ENCODE peak calls at places on chromosome 20, in six cellular contexts. U is lung, P is natural killer cell, B is omental fat pad, S is mesothelial cell of epicardium, G is astrocyte of the spinal cord. M is an unnamed sample.

GRCh38 chr20:56440346-56441007 is 27.9 kb upstream of the RTF2 start:
- DNase-seq in U (no peak), P (peak), B (no peak), S (peak), G (peak), M (no peak)

GRCh38 chr20:3663858-3664257 is 659 bp upstream of the GFRA4 start:
- DNase-seq in U (no peak), P (no peak), B (no peak), S (no peak), G (no peak), M (no peak)

GRCh38 chr20:544153-544725 is 649 bp upstream of the CSNK2A1 start:
- DNase-seq in U (no peak), P (no peak), B (no peak), S (no peak), G (no peak), M (no peak)

GRCh38 chr20:38387953-38388352 is 41.7 kb downstream of the LBP start:
- DNase-seq in U (no peak), P (no peak), B (no peak), S (no peak), G (no peak), M (no peak)

GRCh38 chr20:44532981-44533331 is 11.1 kb upstream of the SERINC3 start:
- DNase-seq in U (no peak), P (no peak), B (no peak), S (no peak), G (no peak), M (no peak)

GRCh38 chr20:6122873-6123649 is at the start of gene FERMT1:
- DNase-seq in U (peak), P (no peak), B (no peak), S (peak), G (peak), M (peak)

GRCh38 chr20:19572031-19572430 is 186.0 kb upstream of the RIN2 start:
- DNase-seq in U (no peak), P (no peak), B (no peak), S (no peak), G (no peak), M (no peak)

GRCh38 chr20:17558154-17558940 is 11.5 kb upstream of the DSTN start:
- DNase-seq in U (peak), P (no peak), B (no peak), S (no peak), G (peak), M (no peak)

GRCh38 chr20:60062431-60063336 is 104.5 kb downstream of the CDH26 start:
- DNase-seq in U (no peak), P (no peak), B (no peak), S (no peak), G (peak), M (no peak)

GRCh38 chr20:61405007-61405406 is 152.9 kb downstream of the CDH4 start:
- DNase-seq in U (no peak), P (no peak), B (no peak), S (no peak), G (no peak), M (no peak)

GRCh38 chr20:31678389-31679356 is 41.0 kb downstream of the COX4I2 start:
- DNase-seq in U (no peak), P (no peak), B (no peak), S (no peak), G (no peak), M (no peak)

GRCh38 chr20:44973053-44973452 is 6.7 kb downstream of the STK4 start:
- DNase-seq in U (no peak), P (no peak), B (no peak), S (no peak), G (peak), M (no peak)

GRCh38 chr20:2135018-2135417 is 33.4 kb downstream of the STK35 start:
- DNase-seq in U (no peak), P (no peak), B (no peak), S (no peak), G (no peak), M (no peak)

GRCh38 chr20:47067776-47068175 is 173.1 kb downstream of the EYA2 start:
- DNase-seq in U (no peak), P (no peak), B (no peak), S (no peak), G (no peak), M (no peak)

GRCh38 chr20:56003111-56003800 is 2.1 kb downstream of the CBLN4 start:
- DNase-seq in U (no peak), P (no peak), B (no peak), S (no peak), G (no peak), M (no peak)

GRCh38 chr20:23391707-23392310 is 29.5 kb downstream of the NAPB start:
- DNase-seq in U (no peak), P (no peak), B (no peak), S (no peak), G (no peak), M (no peak)

GRCh38 chr20:1928782-1929181 is 33.6 kb downstream of the SIRPA start:
- DNase-seq in U (no peak), P (no peak), B (no peak), S (no peak), G (no peak), M (no peak)

GRCh38 chr20:49132995-49133451 is 55.1 kb downstream of the STAU1 start:
- DNase-seq in U (no peak), P (no peak), B (no peak), S (no peak), G (peak), M (no peak)

GRCh38 chr20:2114990-2115681 is 13.5 kb downstream of the STK35 start:
- DNase-seq in U (no peak), P (no peak), B (no peak), S (no peak), G (no peak), M (no peak)

GRCh38 chr20:44858959-44859358 is 26.5 kb upstream of the YWHAB start:
- DNase-seq in U (no peak), P (no peak), B (no peak), S (no peak), G (no peak), M (no peak)

GRCh38 chr20:58839991-58840747 is 10.5 kb downstream of the GNAS-AS1 start:
- DNase-seq in U (no peak), P (no peak), B (no peak), S (no peak), G (no peak), M (no peak)

GRCh38 chr20:17654649-17655285 is 27.3 kb downstream of the RRBP1 start:
- DNase-seq in U (no peak), P (no peak), B (no peak), S (peak), G (peak), M (no peak)

GRCh38 chr20:3692706-3693294 is 11.0 kb upstream of the ADAM33 start:
- DNase-seq in U (no peak), P (no peak), B (no peak), S (no peak), G (no peak), M (no peak)

GRCh38 chr20:46801003-46801702 is 91.7 kb downstream of the SLC2A10 start:
- DNase-seq in U (no peak), P (no peak), B (no peak), S (no peak), G (no peak), M (no peak)

GRCh38 chr20:24987873-24988835 is 4.4 kb downstream of the APMAP start:
- DNase-seq in U (no peak), P (no peak), B (no peak), S (peak), G (no peak), M (peak)

GRCh38 chr20:39909447-39909846 is 779.6 kb downstream of the MAFB start:
- DNase-seq in U (peak), P (no peak), B (no peak), S (no peak), G (no peak), M (no peak)

GRCh38 chr20:33656783-33657703 is 5.1 kb upstream of the C20orf144 start:
- DNase-seq in U (no peak), P (no peak), B (no peak), S (no peak), G (no peak), M (no peak)

GRCh38 chr20:5481872-5482271 is 165.1 kb upstream of the PROKR2 start:
- DNase-seq in U (no peak), P (no peak), B (no peak), S (no peak), G (no peak), M (no peak)

GRCh38 chr20:60467078-60467477 is 508.9 kb downstream of the CDH26 start:
- DNase-seq in U (no peak), P (no peak), B (no peak), S (no peak), G (no peak), M (no peak)

GRCh38 chr20:38725959-38726848 is 1.9 kb downstream of the SLC32A1 start:
- DNase-seq in U (no peak), P (peak), B (no peak), S (peak), G (no peak), M (no peak)

DNA sequence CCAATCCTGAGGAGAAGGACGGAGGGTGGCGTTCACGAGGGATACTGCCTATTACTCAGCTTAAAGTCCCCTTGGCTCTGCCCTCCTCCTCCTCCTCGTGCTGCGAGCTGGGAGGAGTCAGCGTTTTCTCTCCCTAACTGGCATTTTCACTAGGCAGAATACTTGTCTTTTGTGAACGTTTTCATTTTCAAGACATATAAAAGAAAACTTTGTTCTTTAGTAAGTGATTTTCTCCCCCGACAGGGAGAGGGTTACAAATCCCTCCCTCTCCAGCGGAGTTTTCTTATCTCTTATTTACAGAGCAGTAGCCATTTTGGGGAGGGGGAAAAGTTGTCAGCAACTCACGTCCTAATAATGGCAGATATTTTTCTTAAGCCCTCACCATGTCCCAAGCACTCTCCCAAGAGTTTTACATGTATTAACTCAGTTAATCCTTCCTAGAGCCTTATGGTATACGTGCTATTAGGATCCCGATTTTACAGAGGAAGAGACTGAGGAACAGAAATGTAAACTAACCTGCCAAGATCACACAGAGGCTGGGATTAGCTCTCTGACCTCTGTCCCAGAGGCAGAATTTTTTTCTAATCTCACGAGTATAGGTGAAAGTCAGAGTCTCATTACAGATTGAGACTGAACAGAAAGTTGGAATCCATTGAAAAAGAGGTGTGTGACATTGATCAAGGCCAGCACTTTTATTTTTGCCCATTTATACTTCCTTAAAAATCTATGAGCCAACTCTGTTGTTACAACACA is 30.0 kb upstream of the ZNF217 start:
- DNase-seq in U (peak), P (no peak), B (peak), S (peak), G (peak), M (no peak)
- TF ChIP-seq CTCF in U (no peak), P (no peak), B (no peak), S (no peak), G (no peak), M (no peak)

DNA sequence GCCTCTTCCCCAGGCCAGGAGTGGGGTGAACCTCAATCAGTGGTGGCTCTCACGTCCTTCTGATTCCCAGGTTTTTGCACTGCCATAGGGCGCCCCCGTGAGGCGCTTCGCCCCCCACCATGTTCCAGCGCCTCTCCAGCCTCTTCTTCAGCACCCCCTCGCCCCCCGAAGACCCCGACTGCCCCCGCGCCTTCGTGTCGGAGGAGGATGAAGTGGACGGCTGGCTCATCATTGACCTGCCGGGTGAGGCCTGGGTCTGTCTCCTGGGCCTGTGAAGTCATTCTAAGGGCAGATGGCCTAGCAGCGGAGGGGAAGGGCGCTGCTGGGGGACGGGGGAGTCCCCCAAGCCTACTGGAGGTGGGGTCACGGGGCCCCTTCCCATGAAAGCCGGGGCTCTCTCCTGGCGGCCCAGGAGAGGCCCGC is 4.5 kb downstream of the TP53INP2 start:
- DNase-seq in U (peak), P (peak), B (no peak), S (peak), G (peak), M (peak)
- TF ChIP-seq CTCF in U (no peak), P (peak), B (no peak), S (no peak), G (peak), M (peak)

GRCh38 chr20:57587278-57587988 is 26.5 kb downstream of the PCK1 start:
- DNase-seq in U (no peak), P (no peak), B (no peak), S (no peak), G (no peak), M (no peak)
- TF ChIP-seq CTCF in U (no peak), P (no peak), B (no peak), S (no peak), G (no peak), M (no peak)

GRCh38 chr20:50794181-50794845 is 548 bp upstream of the BCAS4 start:
- DNase-seq in U (no peak), P (no peak), B (no peak), S (no peak), G (no peak), M (no peak)
- TF ChIP-seq CTCF in U (no peak), P (no peak), B (no peak), S (no peak), G (no peak), M (no peak)

DNA sequence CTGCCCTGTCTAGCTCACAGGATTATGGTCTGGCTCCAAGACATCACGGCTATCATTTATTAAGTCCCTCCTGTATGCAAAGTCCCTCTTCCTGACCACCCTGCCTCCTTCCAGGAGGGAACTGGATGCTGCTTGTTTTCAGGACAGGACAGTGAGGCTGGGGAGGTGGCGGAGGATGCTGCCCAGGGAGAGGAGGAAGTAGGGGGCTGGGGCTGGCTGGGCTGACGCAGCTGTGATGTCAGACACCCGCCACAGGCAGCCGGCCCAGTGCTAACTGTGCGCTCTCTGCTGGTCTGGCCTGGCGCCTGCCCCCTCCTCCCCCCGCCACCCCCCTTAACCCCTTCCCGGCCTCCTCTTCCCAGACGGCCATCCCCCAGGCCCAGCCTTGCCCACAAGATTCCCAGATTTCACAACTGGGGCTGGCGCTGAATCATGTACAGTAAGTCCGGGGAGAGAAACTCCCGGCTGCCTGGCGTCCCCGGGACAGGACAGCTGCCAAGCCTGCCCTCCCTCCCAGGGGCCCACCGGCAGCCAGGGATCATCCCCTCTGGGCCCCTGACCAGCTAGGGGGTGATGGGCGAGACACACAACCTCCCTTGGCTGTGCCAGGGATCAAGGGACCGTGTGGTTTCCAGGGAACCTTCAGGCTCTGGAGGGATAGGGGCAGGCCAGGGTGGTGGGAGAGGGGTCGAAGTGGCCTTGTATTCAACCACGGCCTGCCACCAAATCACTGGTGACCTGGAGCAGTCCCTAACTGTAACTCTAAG is 118.1 kb downstream of the CEBPB start:
- DNase-seq in U (peak), P (no peak), B (peak), S (peak), G (peak), M (no peak)
- TF ChIP-seq CTCF in U (no peak), P (no peak), B (no peak), S (no peak), G (peak), M (no peak)

GRCh38 chr20:63519765-63520593 is 586 bp upstream of the PPDPF start:
- DNase-seq in U (peak), P (peak), B (no peak), S (peak), G (peak), M (no peak)
- TF ChIP-seq CTCF in U (no peak), P (no peak), B (no peak), S (no peak), G (peak), M (peak)

GRCh38 chr20:36830791-36831691 is 44.9 kb upstream of the TLDC2 start:
- DNase-seq in U (peak), P (no peak), B (no peak), S (no peak), G (no peak), M (no peak)
- TF ChIP-seq CTCF in U (no peak), P (no peak), B (no peak), S (no peak), G (peak), M (peak)

GRCh38 chr20:9889270-9889981 is 50.5 kb upstream of the PAK5 start:
- DNase-seq in U (no peak), P (no peak), B (no peak), S (no peak), G (no peak), M (no peak)
- TF ChIP-seq CTCF in U (no peak), P (no peak), B (no peak), S (no peak), G (no peak), M (no peak)